ENCODE peak calls at places on chromosome 5, in five cellular contexts. U is skeletal muscle cell; G is M059J; B is iPS-NIHi11; Y is effector memory CD4-positive, alpha-beta T cell. H is an unnamed sample.

GRCh38 chr5:168916266-168916665 is 337.1 kb upstream of the PANK3 start:
- DNase-seq in U (peak), G (no peak), B (peak), Y (no peak), H (no peak)

GRCh38 chr5:11617080-11617479 is 287.2 kb downstream of the CTNND2 start:
- DNase-seq in U (no peak), G (peak), B (no peak), Y (no peak), H (no peak)

GRCh38 chr5:158538506-158539074 is 561.1 kb downstream of the EBF1 start:
- DNase-seq in U (no peak), G (no peak), B (peak), Y (no peak), H (no peak)

GRCh38 chr5:136014049-136014516 is 14.7 kb upstream of the TGFBI start:
- DNase-seq in U (peak), G (peak), B (no peak), Y (no peak), H (no peak)

GRCh38 chr5:178407646-178408045 is 175.0 kb upstream of the PHYKPL start:
- DNase-seq in U (no peak), G (no peak), B (no peak), Y (no peak), H (no peak)

GRCh38 chr5:128773378-128773777 is 191.9 kb upstream of the SLC27A6 start:
- DNase-seq in U (no peak), G (no peak), B (no peak), Y (no peak), H (no peak)

GRCh38 chr5:168413596-168413995 is 72.7 kb upstream of the RARS1 start:
- DNase-seq in U (no peak), G (no peak), B (no peak), Y (no peak), H (no peak)

GRCh38 chr5:81238460-81238859 is 5.3 kb downstream of the CKMT2 start:
- DNase-seq in U (no peak), G (no peak), B (no peak), Y (no peak), H (no peak)

GRCh38 chr5:132003982-132004381 is 7.5 kb downstream of the ACSL6 start:
- DNase-seq in U (no peak), G (no peak), B (no peak), Y (no peak), H (no peak)

GRCh38 chr5:92519717-92520632 is 1061.0 kb downstream of the NR2F1-AS1 start:
- DNase-seq in U (no peak), G (no peak), B (no peak), Y (no peak), H (no peak)

H was measured in AG09309.